ENCODE peak calls at places on chromosomes 4 and X, in five cellular contexts. One of them, this sample, is unnamed.

GRCh38 chr4:75048208-75048879 is 115.4 kb downstream of the PARM1 start:
- DNase-seq in uterus: no peak
- DNase-seq in AG10803: no peak
- DNase-seq in activated CD4-positive, alpha-beta T cell treated with anti-CD3 and anti-CD28 coated beads, Interleukin-2, amount 50 U/mL, for 1 hour: no peak
- DNase-seq in NCI-H1694 treated with DMSO at 0.1 percent for 48 hours: no peak
- DNase-seq in this sample: no peak

GRCh38 chrX:118226060-118226428 is 109.4 kb upstream of the KLHL13 start:
- DNase-seq in uterus: no peak
- DNase-seq in AG10803: no peak
- DNase-seq in activated CD4-positive, alpha-beta T cell treated with anti-CD3 and anti-CD28 coated beads, Interleukin-2, amount 50 U/mL, for 1 hour: no peak
- DNase-seq in NCI-H1694 treated with DMSO at 0.1 percent for 48 hours: no peak
- DNase-seq in this sample: no peak

GRCh38 chr4:5963611-5964010 is 54.6 kb downstream of the C4orf50 start:
- DNase-seq in uterus: no peak
- DNase-seq in AG10803: no peak
- DNase-seq in activated CD4-positive, alpha-beta T cell treated with anti-CD3 and anti-CD28 coated beads, Interleukin-2, amount 50 U/mL, for 1 hour: no peak
- DNase-seq in NCI-H1694 treated with DMSO at 0.1 percent for 48 hours: peak
- DNase-seq in this sample: no peak

GRCh38 chr4:72954811-72955210 is 114.7 kb downstream of the COX18 start:
- DNase-seq in uterus: no peak
- DNase-seq in AG10803: peak
- DNase-seq in activated CD4-positive, alpha-beta T cell treated with anti-CD3 and anti-CD28 coated beads, Interleukin-2, amount 50 U/mL, for 1 hour: no peak
- DNase-seq in NCI-H1694 treated with DMSO at 0.1 percent for 48 hours: no peak
- DNase-seq in this sample: no peak

GRCh38 chr4:138104462-138104775 is 137.7 kb downstream of the SLC7A11 start:
- DNase-seq in uterus: no peak
- DNase-seq in AG10803: no peak
- DNase-seq in activated CD4-positive, alpha-beta T cell treated with anti-CD3 and anti-CD28 coated beads, Interleukin-2, amount 50 U/mL, for 1 hour: no peak
- DNase-seq in NCI-H1694 treated with DMSO at 0.1 percent for 48 hours: no peak
- DNase-seq in this sample: no peak

GRCh38 chrX:30637874-30638793 is 15.1 kb upstream of the GK start:
- DNase-seq in uterus: no peak
- DNase-seq in AG10803: no peak
- DNase-seq in activated CD4-positive, alpha-beta T cell treated with anti-CD3 and anti-CD28 coated beads, Interleukin-2, amount 50 U/mL, for 1 hour: no peak
- DNase-seq in NCI-H1694 treated with DMSO at 0.1 percent for 48 hours: no peak
- DNase-seq in this sample: no peak

GRCh38 chr4:87974856-87975462 is 555 bp upstream of the SPP1 start:
- DNase-seq in uterus: no peak
- DNase-seq in AG10803: no peak
- DNase-seq in activated CD4-positive, alpha-beta T cell treated with anti-CD3 and anti-CD28 coated beads, Interleukin-2, amount 50 U/mL, for 1 hour: no peak
- DNase-seq in NCI-H1694 treated with DMSO at 0.1 percent for 48 hours: no peak
- DNase-seq in this sample: no peak

GRCh38 chr4:912548-913279 is 19.4 kb downstream of the GAK start:
- DNase-seq in uterus: peak
- DNase-seq in AG10803: no peak
- DNase-seq in activated CD4-positive, alpha-beta T cell treated with anti-CD3 and anti-CD28 coated beads, Interleukin-2, amount 50 U/mL, for 1 hour: no peak
- DNase-seq in NCI-H1694 treated with DMSO at 0.1 percent for 48 hours: no peak
- DNase-seq in this sample: no peak

GRCh38 chr4:128831526-128832252 is 22.2 kb downstream of the JADE1 start:
- DNase-seq in uterus: no peak
- DNase-seq in AG10803: peak
- DNase-seq in activated CD4-positive, alpha-beta T cell treated with anti-CD3 and anti-CD28 coated beads, Interleukin-2, amount 50 U/mL, for 1 hour: no peak
- DNase-seq in NCI-H1694 treated with DMSO at 0.1 percent for 48 hours: no peak
- DNase-seq in this sample: no peak

This sample was measured in B cell.